ENCODE peak calls at places on chromosomes 6 and 20, in four cellular contexts. One of them, this sample, is unnamed.
A peak's percentile ranks its signal among the peaks of the same experiment; 100 is the strongest.

GRCh38 chr20:46232575-46232974 is 75.7 kb downstream of the CDH22 start:
- DNase-seq in transverse colon: no peak
- DNase-seq in brain microvascular endothelial cell: no peak
- DNase-seq in prostate gland: no peak
- DNase-seq in this sample: no peak

GRCh38 chr6:52994031-52994788 is 874 bp downstream of the GSTA4 start:
- DNase-seq in transverse colon: peak; percentile 19
- DNase-seq in brain microvascular endothelial cell: peak; percentile 16
- DNase-seq in prostate gland: peak; percentile 31
- DNase-seq in this sample: no peak

GRCh38 chr20:18611492-18611891 is 23.6 kb downstream of the DTD1 start:
- DNase-seq in transverse colon: no peak
- DNase-seq in brain microvascular endothelial cell: no peak
- DNase-seq in prostate gland: no peak
- DNase-seq in this sample: no peak

GRCh38 chr6:103784117-103784516 is 1075.6 kb downstream of the HACE1 start:
- DNase-seq in transverse colon: no peak
- DNase-seq in brain microvascular endothelial cell: no peak
- DNase-seq in prostate gland: no peak
- DNase-seq in this sample: no peak

GRCh38 chr6:106315765-106316375 is 9.7 kb downstream of the ATG5 start:
- DNase-seq in transverse colon: no peak
- DNase-seq in brain microvascular endothelial cell: peak; percentile 47
- DNase-seq in prostate gland: no peak
- DNase-seq in this sample: no peak

GRCh38 chr20:16017656-16018055 is 555.6 kb downstream of the KIF16B start:
- DNase-seq in transverse colon: no peak
- DNase-seq in brain microvascular endothelial cell: no peak
- DNase-seq in prostate gland: no peak
- DNase-seq in this sample: no peak

GRCh38 chr6:76810286-76810685 is 653.0 kb downstream of the HTR1B start:
- DNase-seq in transverse colon: no peak
- DNase-seq in brain microvascular endothelial cell: no peak
- DNase-seq in prostate gland: no peak
- DNase-seq in this sample: no peak

GRCh38 chr6:41191569-41191968 is 9.4 kb downstream of the TREML2 start:
- DNase-seq in transverse colon: peak; percentile 15
- DNase-seq in brain microvascular endothelial cell: no peak
- DNase-seq in prostate gland: no peak
- DNase-seq in this sample: peak; percentile 37

GRCh38 chr6:139765825-139766285 is 391.4 kb upstream of the CITED2 start:
- DNase-seq in transverse colon: no peak
- DNase-seq in brain microvascular endothelial cell: peak; percentile 49
- DNase-seq in prostate gland: no peak
- DNase-seq in this sample: no peak

GRCh38 chr20:31440012-31440659 is at the start of gene DEFB123:
- DNase-seq in transverse colon: no peak
- DNase-seq in brain microvascular endothelial cell: no peak
- DNase-seq in prostate gland: no peak
- DNase-seq in this sample: no peak
- TF ChIP-seq CTCF in transverse colon: peak; percentile 3
- TF ChIP-seq CTCF in brain microvascular endothelial cell: peak; percentile 22
- TF ChIP-seq CTCF in prostate gland: no peak
- TF ChIP-seq CTCF in this sample: peak; percentile 58

GRCh38 chr20:58227391-58228102 is 906 bp downstream of the ANKRD60 start:
- DNase-seq in transverse colon: no peak
- DNase-seq in brain microvascular endothelial cell: no peak
- DNase-seq in prostate gland: no peak
- DNase-seq in this sample: no peak
- H3K4me3 ChIP-seq in transverse colon: no peak overlapping the region
- H3K4me3 ChIP-seq in brain microvascular endothelial cell: peak overlapping the region; percentile 45
- H3K4me3 ChIP-seq in prostate gland: no peak overlapping the region
- H3K4me3 ChIP-seq in this sample: no peak overlapping the region

GRCh38 chr20:48471734-48472408 is 355.9 kb downstream of the PREX1 start:
- DNase-seq in transverse colon: no peak
- DNase-seq in brain microvascular endothelial cell: no peak
- DNase-seq in prostate gland: no peak
- DNase-seq in this sample: no peak

GRCh38 chr20:48471176-48471575 is 356.6 kb downstream of the PREX1 start:
- DNase-seq in transverse colon: no peak
- DNase-seq in brain microvascular endothelial cell: no peak
- DNase-seq in prostate gland: no peak
- DNase-seq in this sample: no peak

GRCh38 chr20:48468571-48468970 is 359.2 kb downstream of the PREX1 start:
- DNase-seq in transverse colon: no peak
- DNase-seq in brain microvascular endothelial cell: no peak
- DNase-seq in prostate gland: no peak
- DNase-seq in this sample: no peak

GRCh38 chr20:48469026-48469425 is 358.8 kb downstream of the PREX1 start:
- DNase-seq in transverse colon: no peak
- DNase-seq in brain microvascular endothelial cell: no peak
- DNase-seq in prostate gland: no peak
- DNase-seq in this sample: no peak

GRCh38 chr20:48470141-48470540 is 357.7 kb downstream of the PREX1 start:
- DNase-seq in transverse colon: no peak
- DNase-seq in brain microvascular endothelial cell: no peak
- DNase-seq in prostate gland: no peak
- DNase-seq in this sample: no peak
- H3K27me3 ChIP-seq in transverse colon: peaks cover 4% of the 10 kb centered on the region
- H3K27me3 ChIP-seq in brain microvascular endothelial cell: no peaks in the 10 kb centered on the region
- H3K27me3 ChIP-seq in prostate gland: no peaks in the 10 kb centered on the region
- H3K27me3 ChIP-seq in this sample: peaks cover under 1% of the 10 kb centered on the region

GRCh38 chr6:108621117-108621516 is 60.4 kb downstream of the FOXO3 start:
- DNase-seq in transverse colon: peak; percentile 35
- DNase-seq in brain microvascular endothelial cell: peak; percentile 88
- DNase-seq in prostate gland: no peak
- DNase-seq in this sample: no peak
- TF ChIP-seq CTCF in transverse colon: no peak
- TF ChIP-seq CTCF in brain microvascular endothelial cell: peak; percentile 44
- TF ChIP-seq CTCF in prostate gland: no peak
- TF ChIP-seq CTCF in this sample: no peak

DNA sequence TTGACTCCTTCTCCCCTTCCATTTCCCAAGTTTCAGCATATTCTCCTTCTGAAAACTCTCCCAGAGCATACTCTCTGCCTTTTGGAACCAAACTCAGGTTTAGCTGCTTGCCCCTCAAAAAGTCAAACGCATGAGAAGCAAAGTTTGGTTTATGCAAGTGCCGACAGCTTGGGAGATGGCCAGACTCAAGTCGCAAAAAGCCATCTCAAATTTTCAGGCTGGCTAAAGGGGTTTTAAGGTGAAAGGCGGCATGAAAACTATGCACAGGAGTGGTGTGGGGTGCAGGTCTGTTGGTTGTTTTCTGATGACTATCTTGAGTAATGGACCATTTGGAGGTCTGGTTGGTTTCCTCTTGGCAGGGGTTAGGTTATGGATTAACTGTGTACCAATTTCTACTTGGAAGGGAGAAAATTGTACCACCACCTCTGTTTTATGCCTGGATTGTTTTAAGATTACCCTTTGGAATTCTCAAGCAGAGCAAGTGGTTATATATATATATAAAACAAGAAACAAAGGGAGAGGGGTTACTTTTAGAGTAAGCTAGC is 52.4 kb upstream of the SCGN start:
- DNase-seq in transverse colon: no peak
- DNase-seq in brain microvascular endothelial cell: no peak
- DNase-seq in prostate gland: no peak
- DNase-seq in this sample: no peak
- H3K4me3 ChIP-seq in transverse colon: no peak overlapping the region
- H3K4me3 ChIP-seq in brain microvascular endothelial cell: no peak overlapping the region
- H3K4me3 ChIP-seq in prostate gland: no peak overlapping the region
- H3K4me3 ChIP-seq in this sample: no peak overlapping the region

GRCh38 chr6:168118935-168119334 is 39.9 kb upstream of the FRMD1 start:
- DNase-seq in transverse colon: no peak
- DNase-seq in brain microvascular endothelial cell: no peak
- DNase-seq in prostate gland: no peak
- DNase-seq in this sample: no peak

GRCh38 chr6:168117942-168118341 is 38.9 kb upstream of the FRMD1 start:
- DNase-seq in transverse colon: no peak
- DNase-seq in brain microvascular endothelial cell: no peak
- DNase-seq in prostate gland: no peak
- DNase-seq in this sample: no peak

GRCh38 chr6:168116975-168117899 is 38.2 kb upstream of the FRMD1 start:
- DNase-seq in transverse colon: peak; percentile 43
- DNase-seq in brain microvascular endothelial cell: no peak
- DNase-seq in prostate gland: no peak
- DNase-seq in this sample: no peak

GRCh38 chr6:168115748-168116445 is 36.9 kb upstream of the FRMD1 start:
- DNase-seq in transverse colon: no peak
- DNase-seq in brain microvascular endothelial cell: no peak
- DNase-seq in prostate gland: no peak
- DNase-seq in this sample: no peak

DNA sequence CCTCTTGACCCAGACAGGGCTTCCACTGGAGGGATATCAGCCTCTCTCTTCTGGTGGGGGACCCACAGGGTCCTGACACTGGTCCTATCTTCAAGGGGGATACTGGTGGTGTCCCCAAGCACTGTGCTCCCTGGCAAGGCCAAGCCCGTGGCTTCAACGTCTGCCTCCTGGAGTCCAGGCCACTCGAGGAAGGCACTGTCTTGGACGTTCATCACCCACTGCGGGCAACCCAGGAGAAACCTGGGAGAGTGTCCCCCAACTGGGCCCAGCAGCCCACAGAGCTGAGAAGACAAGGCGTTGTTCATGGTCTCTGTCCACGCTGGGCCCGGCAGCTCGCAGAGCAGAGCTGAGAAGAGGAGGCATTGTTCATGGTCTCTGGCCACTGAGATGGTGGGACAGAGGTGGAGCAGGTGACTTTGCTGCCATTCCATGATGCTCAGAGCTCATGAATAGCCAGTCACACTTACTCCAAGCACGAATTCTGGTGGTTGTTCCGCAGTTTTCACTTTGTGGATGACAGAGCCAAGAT is 37.5 kb upstream of the FRMD1 start:
- DNase-seq in transverse colon: no peak
- DNase-seq in brain microvascular endothelial cell: no peak
- DNase-seq in prostate gland: no peak
- DNase-seq in this sample: no peak
- H3K27me3 ChIP-seq in transverse colon: no peaks in the 10 kb centered on the region
- H3K27me3 ChIP-seq in brain microvascular endothelial cell: no peaks in the 10 kb centered on the region
- H3K27me3 ChIP-seq in prostate gland: no peaks in the 10 kb centered on the region
- H3K27me3 ChIP-seq in this sample: no peaks in the 10 kb centered on the region

This sample was measured in GM06990.